ENCODE peak calls at places on chromosomes 6 and 20, in six cellular contexts. Y is stomach, K is neural progenitor cell, T is thyroid gland, H is psoas muscle, F is tibial artery. P is an unnamed sample.

GRCh38 chr6:165092881-165093595 is 216.4 kb downstream of the C6orf118 start:
- DNase-seq in K (no peak), F (no peak), T (no peak), Y (no peak), H (no peak), P (no peak)

GRCh38 chr20:47466193-47466592 is 35.5 kb upstream of the NCOA3 start:
- DNase-seq in K (no peak), H (no peak), Y (no peak), T (no peak), F (no peak), P (no peak)

GRCh38 chr6:47428746-47429664 is 48.6 kb upstream of the CD2AP start:
- DNase-seq in H (no peak), T (no peak), K (no peak), Y (no peak), F (no peak), P (no peak)

GRCh38 chr6:56790424-56790823 is 147.7 kb upstream of the DST start:
- DNase-seq in H (no peak), Y (no peak), K (no peak), F (no peak), T (no peak), P (no peak)

GRCh38 chr6:48959401-48960060 is 503.5 kb downstream of the MMUT start:
- DNase-seq in T (no peak), Y (no peak), K (no peak), H (no peak), F (no peak), P (no peak)

GRCh38 chr6:138971601-138972000 is 16.5 kb downstream of the REPS1 start:
- DNase-seq in F (no peak), T (no peak), Y (no peak), K (peak), H (no peak), P (no peak)

GRCh38 chr6:30618270-30618787 is 689 bp downstream of the MRPS18B start:
- DNase-seq in T (no peak), Y (peak), F (no peak), K (no peak), H (no peak), P (no peak)

GRCh38 chr6:150410395-150410794 is 41.6 kb downstream of the IYD start:
- DNase-seq in F (no peak), K (no peak), Y (no peak), T (no peak), H (no peak), P (no peak)

GRCh38 chr6:145372671-145373123 is 362.6 kb downstream of the EPM2A start:
- DNase-seq in T (no peak), Y (peak), H (no peak), F (no peak), K (no peak), P (no peak)

GRCh38 chr6:30741789-30742315 is 635 bp downstream of the FLOT1 start:
- DNase-seq in K (no peak), H (no peak), Y (no peak), T (no peak), F (no peak), P (no peak)

GRCh38 chr6:49980898-49981297 is 11.5 kb upstream of the DEFB113 start:
- DNase-seq in T (no peak), F (no peak), Y (no peak), K (no peak), H (no peak), P (no peak)

GRCh38 chr6:113632220-113632864 is 224.8 kb upstream of the MARCKS start:
- DNase-seq in F (peak), Y (peak), H (peak), K (no peak), T (no peak), P (peak)
- H3K4me3 ChIP-seq in F (peak), Y (peak), H (peak), K (no peak), T (no peak), P (no peak)

GRCh38 chr6:159959976-159960384 is 8.9 kb upstream of the IGF2R start:
- DNase-seq in K (no peak), F (no peak), H (no peak), T (no peak), Y (no peak), P (no peak)

GRCh38 chr6:159955945-159956361 is 12.9 kb upstream of the IGF2R start:
- DNase-seq in Y (no peak), H (no peak), K (no peak), T (no peak), F (no peak), P (no peak)

GRCh38 chr6:159959165-159959975 is 9.5 kb upstream of the IGF2R start:
- DNase-seq in H (no peak), T (no peak), F (no peak), Y (no peak), K (no peak), P (no peak)

GRCh38 chr6:159961523-159961922 is 7.4 kb upstream of the IGF2R start:
- DNase-seq in F (no peak), H (no peak), T (no peak), K (no peak), Y (no peak), P (no peak)

GRCh38 chr6:159960485-159960884 is 8.4 kb upstream of the IGF2R start:
- DNase-seq in K (no peak), T (no peak), Y (no peak), F (no peak), H (no peak), P (no peak)
- H3K4me3 ChIP-seq in K (no peak), T (no peak), Y (no peak), F (no peak), H (no peak), P (no peak)

GRCh38 chr6:157954150-157955117 is 27.2 kb upstream of the SYNJ2 start:
- DNase-seq in K (peak), H (no peak), Y (peak), F (no peak), T (peak), P (peak)
- H3K4me3 ChIP-seq in K (no peak), H (peak), Y (peak), F (peak), T (no peak), P (peak)

GRCh38 chr20:49846206-49846807 is 33.7 kb downstream of the SLC9A8 start:
- DNase-seq in K (peak), F (no peak), Y (peak), H (no peak), T (no peak), P (peak)
- H3K4me3 ChIP-seq in K (no peak), F (no peak), Y (no peak), H (no peak), T (no peak), P (no peak)

GRCh38 chr6:38434051-38434450 is 205.7 kb downstream of the BTBD9 start:
- DNase-seq in Y (no peak), F (no peak), H (no peak), K (no peak), T (no peak), P (no peak)

GRCh38 chr6:38435330-38435729 is 204.4 kb downstream of the BTBD9 start:
- DNase-seq in Y (no peak), F (no peak), K (no peak), H (no peak), T (no peak), P (no peak)

GRCh38 chr6:38432079-38432478 is 207.7 kb downstream of the BTBD9 start:
- DNase-seq in Y (no peak), T (no peak), K (no peak), H (no peak), F (no peak), P (no peak)

GRCh38 chr6:38436726-38437465 is 202.8 kb downstream of the BTBD9 start:
- DNase-seq in Y (no peak), T (no peak), H (no peak), K (peak), F (no peak), P (no peak)

GRCh38 chr6:38432479-38432878 is 207.2 kb downstream of the BTBD9 start:
- DNase-seq in T (no peak), K (no peak), H (no peak), Y (no peak), F (no peak), P (no peak)
- H3K4me3 ChIP-seq in T (no peak), K (no peak), H (no peak), Y (no peak), F (no peak), P (no peak)

DNA sequence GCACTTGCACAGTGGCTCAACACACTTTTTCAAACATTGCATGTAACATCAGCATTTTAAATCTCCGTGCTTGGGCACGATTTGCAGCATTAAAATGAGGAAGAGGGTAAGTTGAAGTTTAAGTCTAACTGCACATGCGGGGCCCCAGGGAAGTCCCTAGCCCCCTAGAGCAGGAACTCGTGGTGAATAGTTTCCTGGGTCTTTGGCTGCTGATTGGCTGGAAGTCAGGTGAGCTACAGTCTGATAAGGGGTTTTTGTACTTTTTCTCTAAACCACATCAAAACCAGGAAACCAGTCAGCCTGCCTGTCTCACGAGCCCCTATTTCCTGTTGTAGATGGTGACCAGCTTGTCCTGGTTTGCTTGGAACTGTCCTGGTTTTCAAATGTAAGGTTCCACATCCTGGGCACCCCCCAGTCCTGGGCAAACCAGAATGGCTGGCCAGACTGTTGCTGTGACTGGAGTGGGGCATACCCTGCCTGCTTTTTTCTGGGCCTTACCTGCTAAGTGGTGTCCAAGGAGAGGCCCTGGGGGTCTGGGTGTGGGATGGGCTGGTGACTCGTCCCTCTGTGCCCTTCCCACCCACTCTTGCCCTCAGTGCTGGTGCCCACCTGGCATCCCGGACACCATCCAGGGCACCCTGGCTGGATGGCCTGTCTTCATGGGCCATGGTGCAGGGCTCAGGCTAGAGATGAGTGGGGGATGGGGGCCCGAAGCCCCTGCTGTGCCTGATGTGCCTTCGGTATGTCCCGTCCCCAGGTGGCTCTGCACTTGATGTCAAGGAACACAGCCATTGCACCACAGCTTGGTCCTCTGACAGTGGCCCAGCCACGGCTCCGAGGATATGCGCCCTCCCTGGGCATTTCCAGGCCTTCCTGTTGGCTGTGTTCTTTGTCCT is 31.8 kb downstream of the SUN5 start:
- DNase-seq in K (no peak), F (no peak), H (no peak), Y (no peak), T (no peak), P (no peak)
- H3K4me3 ChIP-seq in K (no peak), F (no peak), H (no peak), Y (no peak), T (no peak), P (no peak)

GRCh38 chr20:41028359-41029149 is at the start of gene TOP1:
- DNase-seq in Y (peak), H (peak), F (peak), K (peak), T (peak), P (peak)

GRCh38 chr20:41027366-41027765 is 1.3 kb upstream of the TOP1 start:
- DNase-seq in F (no peak), K (no peak), Y (no peak), T (no peak), H (no peak), P (no peak)

GRCh38 chr20:41029150-41029872 is 689 bp downstream of the TOP1 start:
- DNase-seq in T (peak), F (peak), H (peak), Y (no peak), K (peak), P (peak)

GRCh38 chr20:41030536-41031242 is 2.1 kb downstream of the TOP1 start:
- DNase-seq in H (no peak), F (no peak), T (no peak), K (no peak), Y (no peak), P (no peak)

DNA sequence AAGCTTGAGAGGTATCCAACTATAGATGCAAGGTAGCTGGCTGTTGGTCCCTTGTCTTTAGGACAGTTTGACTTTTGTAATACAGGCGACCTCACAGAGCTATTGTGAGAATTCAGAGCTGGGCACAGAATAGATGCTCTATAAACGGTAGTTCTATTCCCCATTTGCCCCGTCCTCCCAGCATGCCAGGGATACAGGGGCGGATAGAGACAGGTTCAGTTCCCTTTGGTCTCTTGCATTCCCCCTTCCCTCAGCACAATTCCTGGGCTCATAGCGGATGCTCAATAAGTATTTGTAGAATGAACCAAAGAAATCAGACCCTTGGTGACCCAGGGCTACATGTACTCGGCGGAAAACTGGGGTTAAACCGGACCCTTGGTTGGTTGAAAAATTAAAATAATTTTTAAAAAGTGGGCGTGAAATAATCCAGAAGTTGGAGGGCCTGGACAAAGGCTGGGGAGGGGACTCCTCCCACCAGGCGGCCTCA is 707 bp upstream of the TOP1 start:
- DNase-seq in H (no peak), F (no peak), Y (no peak), T (no peak), K (peak), P (no peak)
- H3K4me3 ChIP-seq in H (peak), F (peak), Y (peak), T (no peak), K (peak), P (peak)

GRCh38 chr20:22533823-22534751 is 50.3 kb downstream of the FOXA2 start:
- DNase-seq in F (no peak), K (no peak), H (no peak), Y (peak), T (no peak), P (no peak)

GRCh38 chr20:22535483-22535882 is 48.9 kb downstream of the FOXA2 start:
- DNase-seq in Y (no peak), H (no peak), F (no peak), K (no peak), T (no peak), P (no peak)

GRCh38 chr20:22532598-22532997 is 51.8 kb downstream of the FOXA2 start:
- DNase-seq in F (no peak), Y (no peak), K (no peak), T (no peak), H (no peak), P (no peak)

GRCh38 chr20:22536141-22536828 is 48.1 kb downstream of the FOXA2 start:
- DNase-seq in T (no peak), H (no peak), K (no peak), Y (no peak), F (no peak), P (no peak)

GRCh38 chr20:22536956-22537756 is 47.2 kb downstream of the FOXA2 start:
- DNase-seq in H (no peak), Y (no peak), K (no peak), F (no peak), T (no peak), P (peak)
- H3K4me3 ChIP-seq in H (no peak), Y (no peak), K (no peak), F (no peak), T (no peak), P (no peak)

GRCh38 chr6:166228425-166228824 is 60.8 kb upstream of the TBXT start:
- DNase-seq in K (no peak), Y (no peak), H (no peak), F (no peak), T (no peak), P (no peak)

GRCh38 chr6:166223091-166223490 is 55.4 kb upstream of the TBXT start:
- DNase-seq in K (no peak), T (no peak), H (no peak), Y (no peak), F (no peak), P (no peak)

DNA sequence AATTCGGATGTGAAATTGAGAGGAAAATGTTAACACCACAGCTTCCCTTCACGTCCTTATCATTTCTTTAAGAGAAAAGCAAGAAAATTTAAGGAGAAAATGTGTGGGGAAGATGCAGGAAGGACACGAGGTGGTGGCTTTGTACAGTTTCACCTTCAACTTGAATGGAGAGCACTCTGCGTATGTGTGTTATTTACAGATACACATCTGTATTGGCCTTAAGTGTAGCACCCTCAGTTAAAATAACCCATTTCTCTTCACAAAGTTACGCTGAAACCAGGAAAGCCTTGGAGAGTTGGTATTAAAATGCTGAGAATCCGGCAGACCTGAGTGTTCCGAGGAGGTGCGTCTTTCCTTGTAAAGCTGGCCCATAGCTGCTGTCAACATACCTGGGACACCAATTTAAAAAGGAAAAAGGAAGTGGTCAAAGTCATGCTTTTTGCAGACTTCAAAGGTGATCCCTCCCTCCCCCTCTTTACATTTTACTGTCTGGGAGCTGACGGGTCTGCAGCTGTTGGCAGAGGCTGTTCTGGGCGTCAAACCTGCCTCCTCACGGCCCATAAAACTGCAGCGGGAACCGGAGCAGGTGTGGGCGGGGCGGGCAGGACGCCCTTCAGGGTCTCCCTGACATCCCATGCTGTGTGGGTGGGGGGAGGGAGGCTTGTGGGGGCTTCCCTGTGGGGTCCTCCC is 61.3 kb upstream of the TBXT start:
- DNase-seq in H (no peak), Y (no peak), K (no peak), T (no peak), F (no peak), P (no peak)
- H3K4me3 ChIP-seq in H (no peak), Y (no peak), K (no peak), T (no peak), F (no peak), P (no peak)

DNA sequence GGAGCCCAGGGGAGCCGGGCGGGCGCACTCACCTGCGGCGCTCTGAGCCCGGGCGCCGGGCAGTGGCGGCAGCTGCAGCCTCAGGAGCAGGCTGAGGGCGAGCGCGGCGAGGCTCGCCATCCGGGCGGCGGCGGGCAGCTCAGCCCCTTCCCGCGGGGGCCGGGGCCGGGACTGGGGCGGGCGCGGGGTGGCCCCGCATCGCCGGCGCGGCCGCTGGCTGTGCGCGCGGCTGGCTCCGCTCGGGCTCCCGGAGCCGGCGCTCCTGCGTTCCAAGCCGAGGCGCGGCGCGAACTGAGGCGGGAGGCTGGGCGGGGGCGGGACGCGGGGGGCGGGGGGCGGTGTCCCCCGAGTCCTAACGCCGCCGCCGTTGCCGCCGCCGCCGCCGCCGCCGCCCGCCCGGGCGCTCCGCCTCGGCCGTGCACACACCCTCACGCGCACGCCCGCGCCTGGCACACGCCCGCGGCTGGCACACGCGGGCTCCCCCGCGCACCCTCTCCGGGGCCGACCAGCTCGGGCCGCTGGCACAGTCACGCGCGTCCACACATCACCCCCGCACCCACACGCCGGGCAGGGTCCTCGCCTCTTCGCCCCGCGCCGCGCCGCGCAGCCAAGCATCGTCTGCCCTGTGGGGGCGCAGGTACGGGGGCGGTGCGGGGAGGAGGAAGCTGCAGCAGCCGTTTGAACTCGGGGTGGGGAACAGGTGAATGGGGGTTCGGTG is at the start of gene PTPRT:
- DNase-seq in T (no peak), K (peak), F (no peak), Y (no peak), H (no peak), P (no peak)
- H3K4me3 ChIP-seq in T (no peak), K (peak), F (no peak), Y (peak), H (no peak), P (no peak)